ENCODE peak calls at places on chromosomes 11 and 22, in six cellular contexts. Q is progenitor cell of endocrine pancreas, T is SJSA1, N is MM.1S, U is psoas muscle, E is type B pancreatic cell. K is an unnamed sample.

GRCh38 chr11:27209562-27210005 is 153.4 kb downstream of the CCDC34 start:
- DNase-seq in Q (no peak), T (peak; percentile 98), N (no peak), U (peak; percentile 42), E (no peak), K (peak; percentile 96)

GRCh38 chr11:63945482-63946163 is 6.8 kb downstream of the NAA40 start:
- DNase-seq in Q (peak; percentile 36), T (peak; percentile 66), N (peak; percentile 44), U (peak; percentile 71), E (no peak), K (peak; percentile 22)

GRCh38 chr11:65565624-65566453 is 4.4 kb upstream of the ZNRD2 start:
- DNase-seq in Q (no peak), T (peak; percentile 62), N (no peak), U (no peak), E (no peak), K (no peak)

GRCh38 chr11:76694664-76695063 is 24.1 kb upstream of the LRRC32 start:
- DNase-seq in Q (no peak), T (no peak), N (no peak), U (no peak), E (no peak), K (no peak)

GRCh38 chr11:58622344-58622743 is at the start of gene CNTF:
- DNase-seq in Q (no peak), T (no peak), N (no peak), U (no peak), E (no peak), K (no peak)

GRCh38 chr22:38080847-38081635 is 2.9 kb downstream of the SLC16A8 start:
- DNase-seq in Q (no peak), T (no peak), N (no peak), U (no peak), E (peak; percentile 69), K (no peak)

GRCh38 chr11:43555811-43556210 is 124.7 kb upstream of the HSD17B12 start:
- DNase-seq in Q (no peak), T (no peak), N (no peak), U (no peak), E (no peak), K (no peak)

GRCh38 chr22:38104084-38104483 is 6.4 kb downstream of the BAIAP2L2 start:
- DNase-seq in Q (no peak), T (no peak), N (peak; percentile 15), U (no peak), E (no peak), K (no peak)

GRCh38 chr11:103842795-103843194 is 193.6 kb upstream of the DDI1 start:
- DNase-seq in Q (no peak), T (no peak), N (no peak), U (no peak), E (no peak), K (no peak)

GRCh38 chr11:96506041-96506440 is 116.2 kb downstream of the JRKL start:
- DNase-seq in Q (no peak), T (peak; percentile 7), N (no peak), U (no peak), E (no peak), K (no peak)

GRCh38 chr11:117387992-117388765 is 60.5 kb downstream of the CEP164 start:
- DNase-seq in Q (no peak), T (no peak), N (no peak), U (no peak), E (no peak), K (no peak)

GRCh38 chr11:130043575-130043974 is 26.1 kb upstream of the APLP2 start:
- DNase-seq in Q (no peak), T (no peak), N (no peak), U (no peak), E (no peak), K (no peak)

GRCh38 chr11:78595431-78596130 is 20.9 kb upstream of the NARS2 start:
- DNase-seq in Q (no peak), T (no peak), N (no peak), U (no peak), E (no peak), K (no peak)

GRCh38 chr11:11748706-11749365 is 92.9 kb upstream of the USP47 start:
- DNase-seq in Q (no peak), T (no peak), N (no peak), U (no peak), E (no peak), K (peak; percentile 47)

GRCh38 chr22:29700949-29701927 is 18.6 kb upstream of the CABP7 start:
- DNase-seq in Q (no peak), T (no peak), N (no peak), U (no peak), E (no peak), K (no peak)

GRCh38 chr11:62103141-62103540 is 20.7 kb upstream of the INCENP start:
- DNase-seq in Q (no peak), T (no peak), N (no peak), U (no peak), E (no peak), K (no peak)

GRCh38 chr11:132821027-132821426 is 711.3 kb downstream of the OPCML start:
- DNase-seq in Q (no peak), T (no peak), N (no peak), U (no peak), E (no peak), K (no peak)

GRCh38 chr11:100731471-100731870 is 44.4 kb downstream of the ARHGAP42 start:
- DNase-seq in Q (no peak), T (no peak), N (no peak), U (no peak), E (no peak), K (no peak)

GRCh38 chr22:20155330-20156041 is 4.6 kb upstream of the CCDC188 start:
- DNase-seq in Q (no peak), T (peak; percentile 66), N (peak; percentile 28), U (peak; percentile 55), E (no peak), K (no peak)

K was measured in HS-27A.